ENCODE peak calls at places on chromosomes 1 and 21, in seven cellular contexts. I is AG04450, S is omental fat pad, U is left ventricle myocardium inferior, R is body of pancreas, W is osteocyte, V is uterus. N is an unnamed sample.

GRCh38 chr1:237181731-237182317 is 139.8 kb downstream of the RYR2 start:
- DNase-seq in I (no peak), S (no peak), U (no peak), R (peak), W (no peak), V (no peak), N (no peak)

GRCh38 chr1:203996126-203996525 is 76.8 kb upstream of the SOX13 start:
- DNase-seq in I (no peak), S (no peak), U (no peak), R (no peak), W (no peak), V (no peak), N (peak)

GRCh38 chr1:29500041-29500440 is 263.7 kb downstream of the PTPRU start:
- DNase-seq in I (no peak), S (no peak), U (no peak), R (no peak), W (peak), V (no peak), N (no peak)

GRCh38 chr1:231626951-231627614 is 493 bp downstream of the DISC1 start:
- DNase-seq in I (no peak), S (peak), U (peak), R (peak), W (peak), V (peak), N (peak)

GRCh38 chr1:170221031-170221430 is 75.3 kb downstream of the NTMT2 start:
- DNase-seq in I (no peak), S (no peak), U (no peak), R (peak), W (no peak), V (peak), N (no peak)

GRCh38 chr1:106360252-106360651 is 696.2 kb upstream of the PRMT6 start:
- DNase-seq in I (no peak), S (no peak), U (no peak), R (no peak), W (no peak), V (no peak), N (no peak)

GRCh38 chr1:181087400-181087901 is 1.0 kb upstream of the IER5 start:
- DNase-seq in I (no peak), S (no peak), U (no peak), R (peak), W (no peak), V (no peak), N (no peak)

GRCh38 chr21:35840197-35840799 is 220.0 kb downstream of the SETD4 start:
- DNase-seq in I (peak), S (no peak), U (no peak), R (peak), W (no peak), V (peak), N (peak)

GRCh38 chr1:38815903-38816627 is 43.5 kb downstream of the RRAGC start:
- DNase-seq in I (no peak), S (no peak), U (no peak), R (no peak), W (no peak), V (no peak), N (no peak)

GRCh38 chr1:157773723-157774350 is 3.1 kb downstream of the FCRL2 start:
- DNase-seq in I (no peak), S (no peak), U (no peak), R (no peak), W (no peak), V (no peak), N (peak)

GRCh38 chr1:110879758-110880606 is 7.0 kb downstream of the CD53 start:
- DNase-seq in I (no peak), S (no peak), U (no peak), R (peak), W (no peak), V (no peak), N (no peak)

GRCh38 chr1:186915555-186915954 is 86.8 kb downstream of the PLA2G4A start:
- DNase-seq in I (no peak), S (no peak), U (no peak), R (no peak), W (no peak), V (no peak), N (no peak)

GRCh38 chr1:1331068-1331965 is at the start of gene TAS1R3:
- DNase-seq in I (no peak), S (no peak), U (no peak), R (no peak), W (no peak), V (no peak), N (no peak)

GRCh38 chr21:41878831-41879189 is 334 bp downstream of the PRDM15 start:
- DNase-seq in I (peak), S (no peak), U (peak), R (peak), W (peak), V (peak), N (peak)

GRCh38 chr1:182397653-182398388 is 2.6 kb downstream of the TEDDM1 start:
- DNase-seq in I (no peak), S (no peak), U (no peak), R (no peak), W (no peak), V (no peak), N (peak)

GRCh38 chr1:234620272-234620711 is 10.3 kb upstream of the IRF2BP2 start:
- DNase-seq in I (no peak), S (no peak), U (no peak), R (peak), W (no peak), V (no peak), N (no peak)

GRCh38 chr1:201171063-201172036 is 17.1 kb upstream of the TMEM9 start:
- DNase-seq in I (no peak), S (no peak), U (peak), R (peak), W (no peak), V (peak), N (peak)

GRCh38 chr1:1892079-1892762 is 1.3 kb upstream of the GNB1 start:
- DNase-seq in I (no peak), S (no peak), U (no peak), R (no peak), W (no peak), V (no peak), N (no peak)

GRCh38 chr1:172500207-172500606 is 32.7 kb upstream of the SUCO start:
- DNase-seq in I (no peak), S (no peak), U (no peak), R (peak), W (no peak), V (no peak), N (no peak)

GRCh38 chr21:45087022-45087823 is 12.8 kb downstream of the ADARB1 start:
- DNase-seq in I (no peak), S (no peak), U (no peak), R (no peak), W (no peak), V (no peak), N (no peak)

GRCh38 chr1:178055779-178056471 is 38.0 kb upstream of the RASAL2 start:
- DNase-seq in I (no peak), S (no peak), U (no peak), R (no peak), W (no peak), V (no peak), N (peak)

GRCh38 chr1:25022361-25023189 is 92.5 kb upstream of the RUNX3 start:
- DNase-seq in I (peak), S (no peak), U (peak), R (peak), W (peak), V (peak), N (peak)

GRCh38 chr1:8239039-8239305 is 78.9 kb upstream of the SLC45A1 start:
- DNase-seq in I (no peak), S (no peak), U (peak), R (peak), W (no peak), V (peak), N (peak)

GRCh38 chr1:53267761-53268160 is 29.4 kb upstream of the MAGOH start:
- DNase-seq in I (no peak), S (no peak), U (no peak), R (no peak), W (no peak), V (no peak), N (no peak)

GRCh38 chr1:59638172-59638800 is 176.5 kb upstream of the HOOK1 start:
- DNase-seq in I (peak), S (no peak), U (no peak), R (peak), W (no peak), V (peak), N (peak)

GRCh38 chr1:63713627-63714481 is 60.0 kb upstream of the ROR1 start:
- DNase-seq in I (peak), S (no peak), U (no peak), R (peak), W (no peak), V (no peak), N (no peak)

GRCh38 chr21:15616864-15617574 is 112.8 kb upstream of the USP25 start:
- DNase-seq in I (no peak), S (no peak), U (no peak), R (no peak), W (no peak), V (peak), N (no peak)

GRCh38 chr1:172325562-172325961 is 94.9 kb upstream of the C1orf105 start:
- DNase-seq in I (no peak), S (no peak), U (no peak), R (no peak), W (no peak), V (no peak), N (peak)

GRCh38 chr1:26529655-26530539 is at the start of gene RPS6KA1:
- DNase-seq in I (no peak), S (no peak), U (peak), R (peak), W (no peak), V (peak), N (peak)

GRCh38 chr1:5601516-5601915 is 390.7 kb downstream of the NPHP4 start:
- DNase-seq in I (no peak), S (no peak), U (no peak), R (no peak), W (peak), V (no peak), N (no peak)

GRCh38 chr1:167922611-167923074 is 8.7 kb upstream of the ADCY10 start:
- DNase-seq in I (no peak), S (no peak), U (no peak), R (no peak), W (no peak), V (no peak), N (no peak)

GRCh38 chr1:232426801-232427200 is 203.1 kb downstream of the SIPA1L2 start:
- DNase-seq in I (peak), S (no peak), U (no peak), R (no peak), W (no peak), V (no peak), N (no peak)

GRCh38 chr1:96927125-96927524 is 205.5 kb downstream of the PTBP2 start:
- DNase-seq in I (peak), S (no peak), U (no peak), R (no peak), W (no peak), V (no peak), N (no peak)

GRCh38 chr1:203216274-203217138 is 13.0 kb downstream of the CHIT1 start:
- DNase-seq in I (peak), S (no peak), U (no peak), R (peak), W (no peak), V (peak), N (peak)

GRCh38 chr1:42282024-42282579 is 52.9 kb downstream of the FOXJ3 start:
- DNase-seq in I (peak), S (no peak), U (no peak), R (no peak), W (no peak), V (no peak), N (no peak)

DNA sequence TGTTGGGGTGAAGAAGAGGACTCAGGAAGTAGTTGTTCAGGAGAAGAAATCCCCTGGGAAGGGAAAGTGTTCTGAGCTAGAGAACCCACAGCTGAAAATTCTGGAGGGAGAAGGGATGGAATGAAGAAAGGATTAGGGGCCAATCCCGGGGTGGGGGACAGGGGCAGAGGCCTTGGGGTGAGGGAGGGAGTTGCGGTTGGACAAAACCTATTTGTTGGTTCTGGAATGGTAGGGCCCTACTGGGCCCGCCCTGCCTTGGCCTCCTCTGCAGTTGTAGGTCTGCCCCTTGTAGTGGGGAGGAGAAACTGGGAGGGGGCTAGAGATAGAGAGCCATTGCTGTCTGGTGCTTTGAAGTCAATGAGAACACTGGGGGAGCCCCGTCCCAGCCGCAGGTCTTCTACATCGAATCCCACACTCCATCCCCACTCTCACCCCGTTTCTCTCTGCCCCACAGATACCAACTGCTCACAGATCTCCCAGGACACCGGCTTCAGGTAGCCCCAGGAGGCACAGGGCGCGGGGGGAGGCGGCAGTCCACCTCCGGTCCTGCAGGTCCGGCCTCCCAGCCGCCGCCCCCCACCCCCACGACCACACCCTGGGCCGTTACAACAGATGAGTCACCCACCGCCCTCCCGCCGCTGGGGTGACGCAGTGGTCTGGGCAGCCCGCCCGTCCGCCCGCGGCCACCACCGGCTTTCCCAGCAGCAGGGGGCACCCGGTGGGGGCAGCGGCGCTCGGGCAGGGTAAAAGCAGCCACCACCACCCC is 1.1 kb downstream of the TAGLN2 start:
- DNase-seq in I (no peak), S (peak), U (peak), R (peak), W (peak), V (peak), N (peak)
- TF ChIP-seq CTCF in I (no peak), S (no peak), U (no peak), R (peak), W (no peak), V (no peak), N (no peak)

DNA sequence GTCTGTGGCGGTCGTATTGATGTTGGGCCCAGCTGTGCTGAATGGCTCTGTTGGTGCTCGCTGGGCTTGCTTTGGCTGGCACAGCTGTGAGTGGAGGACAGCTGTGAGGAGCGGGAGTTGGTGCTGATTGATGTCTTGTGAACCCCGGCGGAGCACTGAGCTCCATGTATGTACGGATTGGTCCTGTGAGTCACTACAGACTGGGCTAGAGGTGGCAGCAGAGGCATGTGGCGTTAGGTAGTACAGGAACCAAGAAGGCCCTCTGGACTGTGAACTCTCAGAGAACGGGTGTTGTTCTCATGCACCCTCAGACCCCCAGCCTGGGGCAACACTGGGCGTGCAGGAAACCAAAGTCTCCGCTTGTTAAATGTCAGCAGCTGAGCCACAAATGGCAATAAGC is 209.0 kb downstream of the KIF26B start:
- DNase-seq in I (no peak), S (no peak), U (no peak), R (no peak), W (no peak), V (no peak), N (no peak)
- TF ChIP-seq CTCF in I (peak), S (no peak), U (no peak), R (no peak), W (peak), V (no peak), N (no peak)

GRCh38 chr1:242828199-242828598 is 303.7 kb upstream of the PLD5 start:
- DNase-seq in I (no peak), S (no peak), U (no peak), R (no peak), W (no peak), V (no peak), N (no peak)
- TF ChIP-seq CTCF in I (no peak), S (no peak), U (no peak), R (no peak), W (no peak), V (no peak), N (no peak)

GRCh38 chr1:9451086-9451485 is 88.2 kb upstream of the SLC25A33 start:
- DNase-seq in I (no peak), S (no peak), U (no peak), R (no peak), W (no peak), V (no peak), N (no peak)

GRCh38 chr1:9449106-9449627 is 90.1 kb upstream of the SLC25A33 start:
- DNase-seq in I (no peak), S (no peak), U (peak), R (peak), W (no peak), V (no peak), N (no peak)

GRCh38 chr1:9447215-9447960 is 91.9 kb upstream of the SLC25A33 start:
- DNase-seq in I (no peak), S (no peak), U (no peak), R (no peak), W (no peak), V (no peak), N (no peak)

GRCh38 chr1:9449976-9450696 is 89.1 kb upstream of the SLC25A33 start:
- DNase-seq in I (no peak), S (no peak), U (no peak), R (no peak), W (no peak), V (no peak), N (no peak)

GRCh38 chr1:9448132-9449105 is 90.8 kb upstream of the SLC25A33 start:
- DNase-seq in I (no peak), S (no peak), U (no peak), R (no peak), W (no peak), V (no peak), N (no peak)
- TF ChIP-seq CTCF in I (no peak), S (no peak), U (peak), R (peak), W (peak), V (no peak), N (no peak)

GRCh38 chr1:36162680-36163079 is 6.7 kb downstream of the MAP7D1 start:
- DNase-seq in I (no peak), S (no peak), U (no peak), R (no peak), W (no peak), V (no peak), N (no peak)
- TF ChIP-seq CTCF in I (no peak), S (no peak), U (no peak), R (no peak), W (no peak), V (no peak), N (no peak)

DNA sequence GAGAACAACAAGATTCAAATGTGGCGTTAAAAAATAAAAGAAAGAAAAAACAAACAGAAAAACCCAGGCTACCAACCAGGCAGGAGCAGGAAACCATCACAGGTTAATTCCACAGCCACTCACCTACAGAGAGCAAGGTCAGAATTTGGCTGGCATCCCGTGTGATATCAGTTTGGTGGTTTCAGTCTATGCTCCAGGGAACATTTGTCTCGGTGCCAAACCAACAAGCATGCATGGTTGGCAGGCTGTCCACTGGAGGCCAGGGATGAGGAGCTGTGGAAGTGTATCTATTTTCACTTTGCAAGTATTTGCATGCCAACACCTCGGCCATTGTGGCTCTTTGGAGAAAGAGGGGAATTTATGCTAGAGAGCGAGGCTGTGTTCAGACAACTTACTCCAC is 53.1 kb upstream of the PROX1 start:
- DNase-seq in I (no peak), S (no peak), U (peak), R (peak), W (no peak), V (no peak), N (peak)
- TF ChIP-seq CTCF in I (no peak), S (no peak), U (no peak), R (no peak), W (no peak), V (no peak), N (no peak)